ENCODE peak calls at places on chromosomes 6 and 20, in seven cellular contexts. One of them, this sample, is unnamed.

GRCh38 chr6:35016417-35017221 is 124.5 kb downstream of the TCP11 start:
- DNase-seq in choroid plexus epithelial cell: peak
- DNase-seq in fibroblast of lung: peak
- DNase-seq in astrocyte of the cerebellum: peak
- DNase-seq in tibial artery: no peak
- DNase-seq in cardiac fibroblast: peak
- DNase-seq in stomach: peak
- DNase-seq in this sample: peak

GRCh38 chr6:74891358-74891811 is 314.5 kb downstream of the COL12A1 start:
- DNase-seq in choroid plexus epithelial cell: peak
- DNase-seq in fibroblast of lung: no peak
- DNase-seq in astrocyte of the cerebellum: no peak
- DNase-seq in tibial artery: peak
- DNase-seq in cardiac fibroblast: peak
- DNase-seq in stomach: no peak
- DNase-seq in this sample: peak

GRCh38 chr6:113171882-113172281 is 685.3 kb upstream of the MARCKS start:
- DNase-seq in choroid plexus epithelial cell: no peak
- DNase-seq in fibroblast of lung: no peak
- DNase-seq in astrocyte of the cerebellum: no peak
- DNase-seq in tibial artery: no peak
- DNase-seq in cardiac fibroblast: no peak
- DNase-seq in stomach: no peak
- DNase-seq in this sample: no peak

GRCh38 chr6:217048-217659 is 75.1 kb upstream of the DUSP22 start:
- DNase-seq in choroid plexus epithelial cell: peak
- DNase-seq in fibroblast of lung: no peak
- DNase-seq in astrocyte of the cerebellum: no peak
- DNase-seq in tibial artery: no peak
- DNase-seq in cardiac fibroblast: no peak
- DNase-seq in stomach: peak
- DNase-seq in this sample: no peak

GRCh38 chr20:55888655-55889054 is 116.7 kb downstream of the CBLN4 start:
- DNase-seq in choroid plexus epithelial cell: no peak
- DNase-seq in fibroblast of lung: no peak
- DNase-seq in astrocyte of the cerebellum: no peak
- DNase-seq in tibial artery: no peak
- DNase-seq in cardiac fibroblast: no peak
- DNase-seq in stomach: no peak
- DNase-seq in this sample: no peak

GRCh38 chr20:35954907-35955251 is 577 bp upstream of the SCAND1 start:
- DNase-seq in choroid plexus epithelial cell: peak
- DNase-seq in fibroblast of lung: peak
- DNase-seq in astrocyte of the cerebellum: no peak
- DNase-seq in tibial artery: no peak
- DNase-seq in cardiac fibroblast: peak
- DNase-seq in stomach: no peak
- DNase-seq in this sample: peak

GRCh38 chr6:11271637-11272036 is 39.2 kb upstream of the NEDD9 start:
- DNase-seq in choroid plexus epithelial cell: peak
- DNase-seq in fibroblast of lung: peak
- DNase-seq in astrocyte of the cerebellum: no peak
- DNase-seq in tibial artery: no peak
- DNase-seq in cardiac fibroblast: peak
- DNase-seq in stomach: no peak
- DNase-seq in this sample: no peak

GRCh38 chr6:137702791-137703424 is 164.2 kb upstream of the TNFAIP3 start:
- DNase-seq in choroid plexus epithelial cell: no peak
- DNase-seq in fibroblast of lung: no peak
- DNase-seq in astrocyte of the cerebellum: no peak
- DNase-seq in tibial artery: no peak
- DNase-seq in cardiac fibroblast: no peak
- DNase-seq in stomach: no peak
- DNase-seq in this sample: no peak

GRCh38 chr20:43710370-43711044 is 16.3 kb downstream of the GTSF1L start:
- DNase-seq in choroid plexus epithelial cell: no peak
- DNase-seq in fibroblast of lung: no peak
- DNase-seq in astrocyte of the cerebellum: no peak
- DNase-seq in tibial artery: no peak
- DNase-seq in cardiac fibroblast: no peak
- DNase-seq in stomach: no peak
- DNase-seq in this sample: no peak

GRCh38 chr6:38804368-38804767 is 89.3 kb downstream of the DNAH8 start:
- DNase-seq in choroid plexus epithelial cell: no peak
- DNase-seq in fibroblast of lung: no peak
- DNase-seq in astrocyte of the cerebellum: no peak
- DNase-seq in tibial artery: no peak
- DNase-seq in cardiac fibroblast: no peak
- DNase-seq in stomach: no peak
- DNase-seq in this sample: no peak

GRCh38 chr20:31705598-31706597 is 16.8 kb downstream of the BCL2L1 start:
- DNase-seq in choroid plexus epithelial cell: no peak
- DNase-seq in fibroblast of lung: no peak
- DNase-seq in astrocyte of the cerebellum: no peak
- DNase-seq in tibial artery: no peak
- DNase-seq in cardiac fibroblast: no peak
- DNase-seq in stomach: no peak
- DNase-seq in this sample: no peak

GRCh38 chr6:43246301-43247114 is 3.2 kb downstream of the TTBK1 start:
- DNase-seq in choroid plexus epithelial cell: no peak
- DNase-seq in fibroblast of lung: no peak
- DNase-seq in astrocyte of the cerebellum: no peak
- DNase-seq in tibial artery: peak
- DNase-seq in cardiac fibroblast: no peak
- DNase-seq in stomach: peak
- DNase-seq in this sample: peak

GRCh38 chr6:34736838-34737237 is 20.5 kb upstream of the SNRPC start:
- DNase-seq in choroid plexus epithelial cell: no peak
- DNase-seq in fibroblast of lung: no peak
- DNase-seq in astrocyte of the cerebellum: no peak
- DNase-seq in tibial artery: no peak
- DNase-seq in cardiac fibroblast: no peak
- DNase-seq in stomach: no peak
- DNase-seq in this sample: no peak

GRCh38 chr6:159075506-159076100 is 30.8 kb upstream of the TAGAP start:
- DNase-seq in choroid plexus epithelial cell: peak
- DNase-seq in fibroblast of lung: no peak
- DNase-seq in astrocyte of the cerebellum: no peak
- DNase-seq in tibial artery: no peak
- DNase-seq in cardiac fibroblast: peak
- DNase-seq in stomach: no peak
- DNase-seq in this sample: peak

GRCh38 chr20:19644085-19644484 is 114.0 kb upstream of the RIN2 start:
- DNase-seq in choroid plexus epithelial cell: no peak
- DNase-seq in fibroblast of lung: no peak
- DNase-seq in astrocyte of the cerebellum: no peak
- DNase-seq in tibial artery: no peak
- DNase-seq in cardiac fibroblast: no peak
- DNase-seq in stomach: no peak
- DNase-seq in this sample: no peak

DNA sequence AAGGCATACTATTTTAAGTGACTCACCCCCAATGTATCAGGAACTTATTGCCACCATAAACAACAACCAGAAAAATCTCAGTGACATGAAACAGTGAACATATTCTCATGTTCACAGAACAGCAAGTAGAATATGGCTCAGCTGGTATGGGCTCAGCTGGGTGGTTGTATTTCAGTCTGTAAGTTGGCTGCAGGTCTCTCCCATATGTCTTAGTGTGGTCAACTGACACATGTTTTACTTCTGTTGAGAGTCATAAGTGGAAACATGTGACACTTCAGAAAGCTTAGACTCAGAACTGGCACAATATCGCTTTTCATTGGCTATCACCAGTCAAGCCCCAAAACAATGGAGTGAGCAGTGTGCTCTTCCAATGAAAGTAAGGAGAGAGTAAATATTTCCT is 574.1 kb downstream of the HAO1 start:
- DNase-seq in choroid plexus epithelial cell: no peak
- DNase-seq in fibroblast of lung: no peak
- DNase-seq in astrocyte of the cerebellum: no peak
- DNase-seq in tibial artery: no peak
- DNase-seq in cardiac fibroblast: no peak
- DNase-seq in stomach: no peak
- DNase-seq in this sample: no peak
- TF ChIP-seq CTCF in choroid plexus epithelial cell: no peak
- TF ChIP-seq CTCF in fibroblast of lung: no peak
- TF ChIP-seq CTCF in astrocyte of the cerebellum: no peak
- TF ChIP-seq CTCF in tibial artery: no peak
- TF ChIP-seq CTCF in cardiac fibroblast: no peak
- TF ChIP-seq CTCF in stomach: no peak
- TF ChIP-seq CTCF in this sample: no peak

GRCh38 chr6:24125980-24126379 is at the start of gene NRSN1:
- DNase-seq in choroid plexus epithelial cell: no peak
- DNase-seq in fibroblast of lung: no peak
- DNase-seq in astrocyte of the cerebellum: no peak
- DNase-seq in tibial artery: no peak
- DNase-seq in cardiac fibroblast: no peak
- DNase-seq in stomach: no peak
- DNase-seq in this sample: no peak
- H3K4me3 ChIP-seq in choroid plexus epithelial cell: no peak
- H3K4me3 ChIP-seq in fibroblast of lung: peak
- H3K4me3 ChIP-seq in astrocyte of the cerebellum: peak
- H3K4me3 ChIP-seq in tibial artery: no peak
- H3K4me3 ChIP-seq in cardiac fibroblast: no peak
- H3K4me3 ChIP-seq in stomach: no peak
- H3K4me3 ChIP-seq in this sample: no peak

DNA sequence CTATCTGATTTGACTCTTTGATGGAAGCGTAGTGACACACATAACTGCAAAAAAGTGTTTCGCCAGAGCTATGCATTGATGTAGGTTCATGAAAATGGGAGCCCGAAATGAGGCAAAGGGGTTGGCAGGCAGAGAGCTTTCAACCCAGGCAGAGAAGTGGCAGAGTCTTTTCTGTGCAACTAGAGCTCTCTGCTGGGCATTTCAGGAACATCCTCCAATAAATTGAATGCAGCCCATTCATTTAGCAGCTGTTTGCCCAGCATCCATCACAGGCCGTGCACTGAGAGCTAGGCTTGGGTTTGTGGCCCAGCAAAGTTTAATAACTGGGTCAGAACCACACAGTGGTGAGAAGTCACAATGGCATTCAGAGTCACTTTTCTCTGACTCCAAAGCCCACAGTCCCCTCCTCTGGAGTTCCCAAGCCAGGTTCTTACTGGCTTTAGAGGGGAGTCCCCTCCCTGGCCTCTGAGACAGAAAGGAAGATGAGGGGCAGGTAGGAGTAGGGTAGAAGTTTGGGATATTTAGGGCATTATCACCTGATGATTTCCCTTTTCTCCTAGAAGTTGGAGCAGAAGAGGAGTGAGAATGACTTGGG is 31.8 kb upstream of the ELMO2 start:
- DNase-seq in choroid plexus epithelial cell: peak
- DNase-seq in fibroblast of lung: peak
- DNase-seq in astrocyte of the cerebellum: peak
- DNase-seq in tibial artery: no peak
- DNase-seq in cardiac fibroblast: peak
- DNase-seq in stomach: no peak
- DNase-seq in this sample: peak
- TF ChIP-seq CTCF in choroid plexus epithelial cell: peak
- TF ChIP-seq CTCF in fibroblast of lung: peak
- TF ChIP-seq CTCF in astrocyte of the cerebellum: peak
- TF ChIP-seq CTCF in tibial artery: no peak
- TF ChIP-seq CTCF in cardiac fibroblast: peak
- TF ChIP-seq CTCF in stomach: peak
- TF ChIP-seq CTCF in this sample: peak

DNA sequence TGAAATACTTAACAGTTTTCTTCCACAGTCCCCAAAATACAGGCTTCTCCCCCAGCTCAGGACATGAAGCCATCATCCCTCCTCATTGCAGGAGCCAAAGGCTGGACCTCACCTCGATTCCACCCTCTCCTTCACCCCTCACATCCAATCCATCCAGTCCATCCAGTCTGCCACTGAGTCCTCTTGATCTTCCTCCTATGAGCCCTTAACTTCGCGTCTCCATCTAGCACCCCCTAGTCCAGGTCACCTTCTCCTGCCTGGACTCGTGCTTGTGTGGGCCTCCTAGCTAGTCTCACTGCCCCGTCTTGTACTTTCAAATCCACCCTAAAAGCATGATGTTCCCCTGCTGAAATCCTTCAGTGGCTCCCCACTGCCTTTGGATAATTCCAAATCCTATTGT is 3.3 kb downstream of the TRIB3 start:
- DNase-seq in choroid plexus epithelial cell: no peak
- DNase-seq in fibroblast of lung: no peak
- DNase-seq in astrocyte of the cerebellum: no peak
- DNase-seq in tibial artery: no peak
- DNase-seq in cardiac fibroblast: no peak
- DNase-seq in stomach: no peak
- DNase-seq in this sample: no peak
- H3K4me3 ChIP-seq in choroid plexus epithelial cell: no peak
- H3K4me3 ChIP-seq in fibroblast of lung: peak
- H3K4me3 ChIP-seq in astrocyte of the cerebellum: no peak
- H3K4me3 ChIP-seq in tibial artery: no peak
- H3K4me3 ChIP-seq in cardiac fibroblast: no peak
- H3K4me3 ChIP-seq in stomach: no peak
- H3K4me3 ChIP-seq in this sample: no peak

GRCh38 chr6:30821862-30822784 is 62.2 kb upstream of the DDR1 start:
- DNase-seq in choroid plexus epithelial cell: peak
- DNase-seq in fibroblast of lung: peak
- DNase-seq in astrocyte of the cerebellum: no peak
- DNase-seq in tibial artery: no peak
- DNase-seq in cardiac fibroblast: peak
- DNase-seq in stomach: no peak
- DNase-seq in this sample: no peak
- TF ChIP-seq CTCF in choroid plexus epithelial cell: peak
- TF ChIP-seq CTCF in fibroblast of lung: peak
- TF ChIP-seq CTCF in astrocyte of the cerebellum: peak
- TF ChIP-seq CTCF in tibial artery: peak
- TF ChIP-seq CTCF in cardiac fibroblast: peak
- TF ChIP-seq CTCF in stomach: no peak
- TF ChIP-seq CTCF in this sample: peak

DNA sequence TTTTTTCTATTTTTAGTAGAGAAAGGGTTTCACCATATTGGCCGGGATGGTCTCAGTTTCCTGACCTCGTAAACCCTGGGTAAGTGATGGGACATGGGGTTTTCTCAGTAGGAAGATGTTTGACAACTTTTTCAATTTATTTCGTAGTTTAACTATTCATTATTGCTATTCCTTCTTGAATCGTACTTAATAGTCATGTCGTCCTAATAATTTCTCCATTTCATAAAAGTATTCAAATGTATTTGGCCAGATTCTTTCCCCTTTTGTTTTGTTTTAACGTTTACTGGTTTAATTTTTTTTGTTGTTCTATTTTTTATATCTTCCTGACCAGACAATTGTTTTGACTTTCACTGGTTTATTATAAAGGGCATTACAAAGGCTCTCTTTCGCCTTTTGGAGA is 16.3 kb downstream of the GPX5 start:
- DNase-seq in choroid plexus epithelial cell: no peak
- DNase-seq in fibroblast of lung: no peak
- DNase-seq in astrocyte of the cerebellum: no peak
- DNase-seq in tibial artery: no peak
- DNase-seq in cardiac fibroblast: no peak
- DNase-seq in stomach: no peak
- DNase-seq in this sample: no peak
- H3K4me3 ChIP-seq in choroid plexus epithelial cell: no peak
- H3K4me3 ChIP-seq in fibroblast of lung: peak
- H3K4me3 ChIP-seq in astrocyte of the cerebellum: peak
- H3K4me3 ChIP-seq in tibial artery: no peak
- H3K4me3 ChIP-seq in cardiac fibroblast: no peak
- H3K4me3 ChIP-seq in stomach: no peak
- H3K4me3 ChIP-seq in this sample: no peak

DNA sequence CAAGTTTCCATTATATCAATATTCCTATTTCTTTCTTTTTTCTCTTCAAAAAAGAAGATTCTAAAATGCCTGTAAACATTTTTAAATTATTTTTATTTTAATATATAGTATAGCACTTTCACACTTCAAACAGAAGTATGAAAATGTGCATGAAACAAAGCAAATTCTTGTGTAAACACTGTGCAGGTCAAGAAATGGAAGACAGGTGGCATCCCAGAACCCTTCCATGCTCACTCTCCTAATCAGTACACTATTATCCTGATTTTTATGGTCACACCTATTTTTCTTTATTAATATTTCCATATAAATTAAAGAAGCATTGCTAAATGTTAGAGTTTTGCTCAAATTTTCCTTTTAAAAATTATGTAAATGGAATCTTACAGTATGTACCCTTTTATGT is 561.6 kb upstream of the RNF217 start:
- DNase-seq in choroid plexus epithelial cell: peak
- DNase-seq in fibroblast of lung: no peak
- DNase-seq in astrocyte of the cerebellum: no peak
- DNase-seq in tibial artery: no peak
- DNase-seq in cardiac fibroblast: no peak
- DNase-seq in stomach: no peak
- DNase-seq in this sample: no peak
- TF ChIP-seq CTCF in choroid plexus epithelial cell: peak
- TF ChIP-seq CTCF in fibroblast of lung: peak
- TF ChIP-seq CTCF in astrocyte of the cerebellum: peak
- TF ChIP-seq CTCF in tibial artery: no peak
- TF ChIP-seq CTCF in cardiac fibroblast: no peak
- TF ChIP-seq CTCF in stomach: no peak
- TF ChIP-seq CTCF in this sample: peak